ENCODE peak calls at places on chromosomes 2 and 18, in seven cellular contexts. T is ELF-1; R is mucosa of gallbladder; X is BJ; M is activated gamma-delta T cell treated with anti-CD3 and anti-CD28 coated beads, Interleukin-2, amount 50 U/mL, for 16 hours; P is lower lobe of right lung; C is activated CD4-positive, alpha-beta T cell treated with anti-CD3 and anti-CD28 coated beads, Interleukin-2, amount 50 U/mL, for 24 hours. Y is an unnamed sample.

GRCh38 chr18:78837766-78838165 is 141.9 kb upstream of the SALL3 start:
- DNase-seq in T (no peak), R (no peak), X (no peak), M (no peak), P (no peak), C (no peak), Y (no peak)

GRCh38 chr2:236054125-236054524 is 114.1 kb downstream of the GBX2 start:
- DNase-seq in T (no peak), R (no peak), X (no peak), M (no peak), P (no peak), C (no peak), Y (no peak)

GRCh38 chr18:51110073-51110797 is 80.2 kb downstream of the SMAD4 start:
- DNase-seq in T (peak), R (peak), X (no peak), M (peak), P (peak), C (peak), Y (peak)

GRCh38 chr18:26656944-26657536 is 108.7 kb upstream of the KCTD1 start:
- DNase-seq in T (peak), R (peak), X (no peak), M (no peak), P (peak), C (no peak), Y (peak)

GRCh38 chr18:49447810-49448745 is 12.4 kb downstream of the DYM start:
- DNase-seq in T (peak), R (no peak), X (no peak), M (no peak), P (no peak), C (no peak), Y (peak)

GRCh38 chr2:124978597-124978996 is 953.5 kb downstream of the CNTNAP5 start:
- DNase-seq in T (no peak), R (peak), X (no peak), M (no peak), P (no peak), C (no peak), Y (peak)

GRCh38 chr2:124915567-124915966 is 890.5 kb downstream of the CNTNAP5 start:
- DNase-seq in T (no peak), R (no peak), X (no peak), M (no peak), P (no peak), C (no peak), Y (peak)

GRCh38 chr2:240963065-240963375 is 35.4 kb upstream of the SNED1 start:
- DNase-seq in T (no peak), R (no peak), X (no peak), M (no peak), P (peak), C (no peak), Y (no peak)

GRCh38 chr2:5693288-5694015 is 1.3 kb downstream of the SOX11 start:
- DNase-seq in T (peak), R (no peak), X (no peak), M (no peak), P (no peak), C (no peak), Y (peak)

GRCh38 chr2:126714191-126714965 is 58.4 kb downstream of the GYPC start:
- DNase-seq in T (no peak), R (peak), X (no peak), M (no peak), P (no peak), C (no peak), Y (no peak)

GRCh38 chr2:215080545-215080944 is 57.9 kb downstream of the ABCA12 start:
- DNase-seq in T (no peak), R (no peak), X (no peak), M (no peak), P (no peak), C (no peak), Y (no peak)

GRCh38 chr2:64052468-64053241 is 33.4 kb upstream of the VPS54 start:
- DNase-seq in T (no peak), R (no peak), X (no peak), M (no peak), P (no peak), C (no peak), Y (no peak)

GRCh38 chr2:34408100-34408499 is 809.0 kb upstream of the FAM98A start:
- DNase-seq in T (no peak), R (no peak), X (no peak), M (no peak), P (no peak), C (no peak), Y (no peak)

GRCh38 chr2:152505495-152505906 is 170.5 kb downstream of the FMNL2 start:
- DNase-seq in T (no peak), R (peak), X (no peak), M (no peak), P (peak), C (no peak), Y (no peak)

GRCh38 chr2:129074526-129074925 is 755.9 kb upstream of the HS6ST1 start:
- DNase-seq in T (no peak), R (no peak), X (no peak), M (no peak), P (no peak), C (no peak), Y (peak)

GRCh38 chr18:12828116-12829051 is 55.7 kb downstream of the PTPN2 start:
- DNase-seq in T (no peak), R (no peak), X (no peak), M (no peak), P (no peak), C (no peak), Y (no peak)

GRCh38 chr2:148906136-148906535 is 31.1 kb downstream of the KIF5C start:
- DNase-seq in T (no peak), R (no peak), X (no peak), M (no peak), P (no peak), C (no peak), Y (no peak)

GRCh38 chr2:112636605-112637288 is 9.0 kb upstream of the SLC20A1 start:
- DNase-seq in T (no peak), R (no peak), X (no peak), M (no peak), P (no peak), C (no peak), Y (no peak)

GRCh38 chr2:20169796-20170467 is 55.0 kb downstream of the SDC1 start:
- DNase-seq in T (no peak), R (no peak), X (no peak), M (no peak), P (peak), C (no peak), Y (no peak)

GRCh38 chr2:172109670-172110421 is 7.1 kb upstream of the DLX2 start:
- DNase-seq in T (peak), R (no peak), X (no peak), M (no peak), P (no peak), C (no peak), Y (peak)

GRCh38 chr2:188485496-188485895 is 193.8 kb downstream of the GULP1 start:
- DNase-seq in T (no peak), R (no peak), X (no peak), M (no peak), P (no peak), C (no peak), Y (no peak)

GRCh38 chr2:40240067-40240466 is 211.8 kb downstream of the SLC8A1 start:
- DNase-seq in T (no peak), R (peak), X (peak), M (no peak), P (peak), C (no peak), Y (no peak)

GRCh38 chr2:181268174-181268867 is 188.9 kb upstream of the ITGA4 start:
- DNase-seq in T (no peak), R (no peak), X (no peak), M (no peak), P (no peak), C (no peak), Y (no peak)

GRCh38 chr18:3693385-3693784 is 243.4 kb downstream of the TGIF1 start:
- DNase-seq in T (no peak), R (no peak), X (no peak), M (no peak), P (no peak), C (no peak), Y (no peak)

GRCh38 chr18:26655614-26656400 is 107.5 kb upstream of the KCTD1 start:
- DNase-seq in T (peak), R (peak), X (no peak), M (no peak), P (peak), C (no peak), Y (peak)

GRCh38 chr2:15623898-15624541 is 32.4 kb downstream of the DDX1 start:
- DNase-seq in T (no peak), R (no peak), X (no peak), M (no peak), P (no peak), C (no peak), Y (no peak)

GRCh38 chr2:39708003-39708402 is 42.3 kb downstream of the TMEM178A start:
- DNase-seq in T (no peak), R (no peak), X (no peak), M (no peak), P (no peak), C (no peak), Y (no peak)

GRCh38 chr2:33122726-33123125 is 176.0 kb downstream of the LTBP1 start:
- DNase-seq in T (no peak), R (no peak), X (no peak), M (no peak), P (no peak), C (no peak), Y (no peak)

GRCh38 chr18:61637319-61637718 is 255.5 kb downstream of the RNF152 start:
- DNase-seq in T (peak), R (no peak), X (no peak), M (no peak), P (no peak), C (no peak), Y (peak)

GRCh38 chr2:241935314-241935713 is 65.8 kb downstream of the RTP5 start:
- DNase-seq in T (no peak), R (no peak), X (peak), M (no peak), P (no peak), C (no peak), Y (no peak)

Y was measured in mesendoderm.